ENCODE peak calls at places on chromosome 4, in four cellular contexts. O is substantia nigra, T is fibroblast of lung, K is stomach. D is an unnamed sample.

GRCh38 chr4:102319594-102319993 is 25.7 kb downstream of the SLC39A8 start:
- DNase-seq in O (no peak), T (no peak), K (no peak), D (no peak)

GRCh38 chr4:8741513-8742226 is 130.0 kb downstream of the HMX1 start:
- DNase-seq in O (no peak), T (no peak), K (peak; percentile 18), D (peak; percentile 26)

GRCh38 chr4:66741081-66741480 is 804.2 kb downstream of the CENPC start:
- DNase-seq in T (peak; percentile 45), O (no peak), K (no peak), D (no peak)

GRCh38 chr4:153036931-153037330 is 100.8 kb downstream of the FHDC1 start:
- DNase-seq in K (no peak), T (no peak), O (no peak), D (no peak)

GRCh38 chr4:110354460-110354859 is 121.5 kb upstream of the ENPEP start:
- DNase-seq in T (no peak), K (no peak), O (no peak), D (no peak)

GRCh38 chr4:10034612-10035104 is 13.4 kb upstream of the SLC2A9 start:
- DNase-seq in K (no peak), T (no peak), O (no peak), D (no peak)

GRCh38 chr4:115374621-115375020 is 261.2 kb upstream of the NDST4 start:
- DNase-seq in O (no peak), K (no peak), T (no peak), D (no peak)

GRCh38 chr4:151804821-151805220 is 44.0 kb upstream of the GATB start:
- DNase-seq in T (peak; percentile 57), O (no peak), K (no peak), D (no peak)

GRCh38 chr4:81021526-81021944 is 9.0 kb upstream of the BMP3 start:
- DNase-seq in T (no peak), K (no peak), O (no peak), D (no peak)

GRCh38 chr4:110475881-110476818 is at the start of gene ENPEP:
- DNase-seq in T (peak; percentile 7), O (no peak), K (no peak), D (no peak)

GRCh38 chr4:82542642-82543041 is 19.1 kb downstream of the TMEM150C start:
- DNase-seq in K (no peak), O (no peak), T (no peak), D (no peak)

GRCh38 chr4:108840426-108840975 is 77.6 kb upstream of the ETNPPL start:
- DNase-seq in K (no peak), O (no peak), T (no peak), D (no peak)

GRCh38 chr4:1960170-1960825 is 48.5 kb downstream of the NELFA start:
- DNase-seq in K (no peak), T (peak; percentile 52), O (no peak), D (no peak)

GRCh38 chr4:71711044-71711984 is 72.6 kb downstream of the GC start:
- DNase-seq in O (no peak), T (no peak), K (no peak), D (no peak)

GRCh38 chr4:128384091-128384520 is 96.5 kb upstream of the PGRMC2 start:
- DNase-seq in O (no peak), K (no peak), T (peak; percentile 89), D (no peak)

GRCh38 chr4:139419388-139419914 is 34.5 kb upstream of the RAB33B start:
- DNase-seq in T (peak; percentile 95), O (no peak), K (no peak), D (no peak)

GRCh38 chr4:168634276-168634802 is 137.5 kb downstream of the PALLD start:
- DNase-seq in O (no peak), K (no peak), T (peak; percentile 99), D (no peak)

GRCh38 chr4:183249854-183250253 is 70.2 kb downstream of the CLDN22 start:
- DNase-seq in O (no peak), T (peak; percentile 40), K (no peak), D (no peak)

GRCh38 chr4:137467537-137467936 is 64.8 kb downstream of the PCDH18 start:
- DNase-seq in K (no peak), T (no peak), O (no peak), D (no peak)

GRCh38 chr4:86627736-86628135 is 33.6 kb downstream of the PTPN13 start:
- DNase-seq in K (no peak), T (no peak), O (no peak), D (no peak)

GRCh38 chr4:122914292-122914904 is 8.0 kb downstream of the NUDT6 start:
- DNase-seq in O (no peak), K (no peak), T (peak; percentile 29), D (no peak)

GRCh38 chr4:89724716-89725115 is 112.2 kb downstream of the SNCA start:
- DNase-seq in O (no peak), T (peak; percentile 85), K (no peak), D (no peak)

GRCh38 chr4:108053281-108053701 is 63.6 kb downstream of the HADH start:
- DNase-seq in T (peak; percentile 40), K (no peak), O (no peak), D (no peak)

GRCh38 chr4:36244257-36245084 is at the start of gene ARAP2:
- DNase-seq in T (peak; percentile 68), K (peak; percentile 80), O (peak; percentile 35), D (peak; percentile 83)

GRCh38 chr4:38146383-38146782 is 186.2 kb downstream of the PTTG2 start:
- DNase-seq in O (no peak), K (no peak), T (no peak), D (no peak)

GRCh38 chr4:38308728-38309315 is 348.6 kb downstream of the PTTG2 start:
- DNase-seq in K (no peak), O (no peak), T (peak; percentile 78), D (no peak)

GRCh38 chr4:101693842-101694398 is 96.6 kb upstream of the BANK1 start:
- DNase-seq in K (no peak), T (no peak), O (no peak), D (no peak)

GRCh38 chr4:188976644-188977115 is 837.4 kb downstream of the TRIML1 start:
- DNase-seq in T (peak; percentile 76), K (no peak), O (no peak), D (no peak)

GRCh38 chr4:123479944-123480343 is 83.3 kb downstream of the SPRY1 start:
- DNase-seq in O (no peak), T (no peak), K (no peak), D (no peak)

GRCh38 chr4:89754531-89754930 is 82.4 kb downstream of the SNCA start:
- DNase-seq in O (no peak), T (peak; percentile 43), K (no peak), D (no peak)

GRCh38 chr4:3657917-3658913 is 108.0 kb upstream of the ADRA2C start:
- DNase-seq in O (no peak), T (peak; percentile 62), K (no peak), D (no peak)

GRCh38 chr4:122873752-122874151 is 47.1 kb downstream of the FGF2 start:
- DNase-seq in T (peak; percentile 92), K (no peak), O (no peak), D (no peak)

GRCh38 chr4:139815646-139816601 is 150.3 kb downstream of the MGST2 start:
- DNase-seq in T (peak; percentile 89), K (no peak), O (no peak), D (no peak)

GRCh38 chr4:183872531-183872930 is 32.6 kb upstream of the STOX2 start:
- DNase-seq in K (no peak), T (no peak), O (no peak), D (no peak)

GRCh38 chr4:153816542-153816941 is 27.7 kb upstream of the SFRP2 start:
- DNase-seq in O (no peak), K (no peak), T (no peak), D (no peak)

GRCh38 chr4:169024762-169025161 is 14.7 kb upstream of the CBR4 start:
- DNase-seq in K (no peak), T (peak; percentile 45), O (no peak), D (no peak)

GRCh38 chr4:118765399-118765798 is 70.5 kb downstream of the SEC24D start:
- DNase-seq in T (peak; percentile 98), O (no peak), K (no peak), D (no peak)

GRCh38 chr4:127622923-127623754 is 9.6 kb upstream of the INTU start:
- DNase-seq in O (peak; percentile 13), T (peak; percentile 60), K (no peak), D (peak; percentile 56)

DNA sequence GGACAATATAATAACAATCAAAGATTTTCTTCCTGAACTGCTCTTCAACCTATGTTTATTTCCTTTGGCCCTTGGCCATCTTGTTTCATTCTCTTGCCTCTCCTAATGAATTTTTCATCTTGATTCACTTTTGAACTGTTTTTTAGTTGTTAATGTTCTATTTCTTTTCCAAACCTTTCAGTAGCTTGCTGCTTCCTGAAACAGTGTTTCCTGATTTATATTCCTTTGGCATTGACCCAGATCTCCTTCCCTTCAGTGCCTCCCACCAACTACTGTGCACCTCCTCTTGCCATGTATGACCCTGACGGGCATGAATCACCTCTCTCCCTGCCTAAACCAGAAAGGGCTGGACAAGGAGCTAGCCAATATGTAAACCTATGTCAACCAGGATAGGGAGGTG is 25.6 kb upstream of the SPP1 start:
- DNase-seq in T (peak; percentile 71), K (no peak), O (no peak), D (no peak)
- H3K27ac ChIP-seq in T (no peak overlapping the region), K (no peak overlapping the region), O (no peak overlapping the region), D (no peak overlapping the region)

DNA sequence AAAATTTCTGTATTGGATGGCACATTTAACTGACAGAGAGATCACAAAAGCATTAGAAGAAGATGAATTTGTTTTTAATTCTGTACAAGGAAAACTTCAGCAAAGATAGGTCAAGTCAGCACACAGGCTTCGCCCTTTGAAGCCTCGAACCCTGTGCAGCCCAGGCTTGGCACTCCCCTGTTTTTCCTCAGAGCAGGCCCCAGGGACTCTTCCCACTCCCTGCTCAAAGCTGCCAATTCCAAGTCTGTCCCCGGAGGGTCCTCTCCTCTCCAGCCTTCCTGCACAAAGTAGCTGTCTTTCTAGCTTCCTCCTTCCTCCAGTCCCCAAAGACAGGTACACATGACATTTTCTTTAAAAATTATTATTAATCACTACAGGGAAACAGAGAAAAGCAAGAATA is 466.3 kb downstream of the PPARGC1A start:
- DNase-seq in K (no peak), O (no peak), T (no peak), D (no peak)
- H3K27ac ChIP-seq in K (no peak overlapping the region), O (no peak overlapping the region), T (no peak overlapping the region), D (no peak overlapping the region)

GRCh38 chr4:155526452-155527169 is 140.0 kb upstream of the GUCY1A1 start:
- DNase-seq in T (no peak), O (no peak), K (no peak), D (no peak)
- H3K27ac ChIP-seq in T (peak overlapping the region; percentile 22), O (no peak overlapping the region), K (peak overlapping the region; percentile 73), D (peak overlapping the region; percentile 53)

GRCh38 chr4:26827798-26828197 is 32.8 kb upstream of the STIM2 start:
- DNase-seq in O (no peak), K (no peak), T (no peak), D (no peak)

GRCh38 chr4:26829018-26829417 is 31.6 kb upstream of the STIM2 start:
- DNase-seq in K (no peak), T (no peak), O (no peak), D (no peak)

GRCh38 chr4:26830016-26830415 is 30.6 kb upstream of the STIM2 start:
- DNase-seq in K (no peak), O (no peak), T (no peak), D (no peak)

GRCh38 chr4:26826721-26827120 is 33.9 kb upstream of the STIM2 start:
- DNase-seq in T (no peak), O (no peak), K (peak; percentile 55), D (no peak)

DNA sequence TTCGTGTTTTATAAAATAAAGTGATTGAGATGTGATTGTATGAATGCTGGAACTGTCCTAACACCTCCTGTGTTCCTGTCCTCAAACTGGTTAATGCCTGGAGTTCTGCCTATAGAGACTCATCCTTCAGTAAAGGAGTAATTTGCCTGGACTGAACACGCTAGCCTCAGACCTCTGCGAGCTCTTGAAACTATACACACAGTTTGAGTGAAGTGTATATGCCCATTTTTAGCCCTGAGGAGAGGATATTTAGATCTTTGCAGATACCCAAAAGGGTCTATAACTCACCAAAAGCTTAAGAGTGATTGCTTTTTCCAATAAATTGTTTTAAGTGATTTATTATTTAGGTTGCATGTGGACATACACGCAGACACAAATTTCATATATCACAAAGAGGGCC is 29.9 kb upstream of the STIM2 start:
- DNase-seq in O (no peak), K (no peak), T (no peak), D (no peak)
- H3K27ac ChIP-seq in O (no peak overlapping the region), K (no peak overlapping the region), T (no peak overlapping the region), D (no peak overlapping the region)

D was measured in lower lobe of right lung.